ENCODE peak calls at places on chromosomes 5 and 9, in nine cellular contexts. V is B cell, D is tibial artery, X is cardiac muscle cell, S is neural crest cell, A is Peyer's patch, C is omental fat pad, L is uterus, F is foreskin fibroblast. G is an unnamed sample.

GRCh38 chr9:114084282-114085073 is 6.4 kb upstream of the AMBP start:
- DNase-seq in F (no peak), C (no peak), L (no peak), A (no peak), X (no peak), V (no peak), D (no peak), S (no peak), G (no peak)

GRCh38 chr5:132079081-132079480 is 5.5 kb downstream of the CSF2 start:
- DNase-seq in S (no peak), F (no peak), V (no peak), D (no peak), C (no peak), X (no peak), A (no peak), L (no peak), G (no peak)

GRCh38 chr9:96169901-96170300 is 132.1 kb downstream of the HSD17B3 start:
- DNase-seq in C (no peak), V (no peak), A (no peak), X (no peak), F (no peak), D (no peak), L (no peak), S (no peak), G (no peak)

GRCh38 chr9:136345281-136346156 is 18.0 kb downstream of the DNLZ start:
- DNase-seq in L (no peak), F (peak; percentile 75), C (no peak), V (no peak), X (peak; percentile 73), D (peak; percentile 89), A (peak; percentile 56), S (peak; percentile 67), G (no peak)

GRCh38 chr5:171419663-171420428 is 399 bp downstream of the FGF18 start:
- DNase-seq in A (peak; percentile 61), D (peak; percentile 67), L (no peak), F (peak; percentile 22), V (peak; percentile 77), X (peak; percentile 69), C (no peak), S (peak; percentile 40), G (no peak)

GRCh38 chr5:52356311-52356918 is 431.3 kb upstream of the ITGA1 start:
- DNase-seq in L (no peak), X (peak; percentile 26), D (no peak), A (no peak), F (no peak), V (no peak), S (no peak), C (no peak), G (peak; percentile 3)

GRCh38 chr9:135186248-135187164 is 99.0 kb downstream of the OLFM1 start:
- DNase-seq in S (no peak), D (no peak), X (peak; percentile 55), F (no peak), L (no peak), C (no peak), A (no peak), V (no peak), G (no peak)

GRCh38 chr9:129482521-129483466 is 138.1 kb downstream of the C9orf50 start:
- DNase-seq in L (peak; percentile 96), D (peak; percentile 96), X (peak; percentile 91), A (peak; percentile 86), S (peak; percentile 40), V (peak; percentile 73), C (no peak), F (peak; percentile 94), G (peak; percentile 75)

GRCh38 chr5:142403583-142403982 is 78.8 kb upstream of the SPRY4 start:
- DNase-seq in C (no peak), F (no peak), D (no peak), X (no peak), V (no peak), A (no peak), S (no peak), L (no peak), G (no peak)

GRCh38 chr9:127777368-127777960 is 1.0 kb downstream of the SH2D3C start:
- DNase-seq in V (no peak), C (no peak), X (no peak), D (no peak), F (no peak), L (no peak), A (no peak), S (no peak), G (no peak)

GRCh38 chr5:116265506-116265905 is 180.7 kb downstream of the COMMD10 start:
- DNase-seq in X (no peak), S (no peak), A (no peak), L (no peak), V (no peak), D (no peak), C (no peak), F (no peak), G (no peak)

GRCh38 chr5:36875051-36875788 is 1.3 kb upstream of the NIPBL start:
- DNase-seq in S (peak; percentile 43), X (peak; percentile 54), V (peak; percentile 20), D (peak; percentile 72), L (peak; percentile 46), F (peak; percentile 29), A (peak; percentile 76), C (no peak), G (no peak)

GRCh38 chr5:132182366-132183040 is 45.1 kb downstream of the P4HA2 start:
- DNase-seq in A (no peak), S (no peak), C (no peak), V (no peak), L (no peak), F (no peak), D (no peak), X (no peak), G (no peak)

GRCh38 chr9:129285382-129285781 is 107.3 kb upstream of the IER5L start:
- DNase-seq in C (peak; percentile 3), X (no peak), S (no peak), L (no peak), V (no peak), F (no peak), D (peak; percentile 53), A (peak; percentile 10), G (no peak)

GRCh38 chr5:2261002-2261703 is 378.4 kb upstream of the IRX4 start:
- DNase-seq in X (no peak), C (no peak), A (no peak), F (no peak), V (no peak), D (no peak), L (no peak), S (no peak), G (no peak)

GRCh38 chr9:123150708-123151503 is 117.4 kb downstream of the GPR21 start:
- DNase-seq in F (no peak), L (no peak), D (no peak), V (no peak), X (no peak), S (no peak), C (no peak), A (no peak), G (no peak)

GRCh38 chr5:38871790-38872551 is 26.2 kb downstream of the OSMR start:
- DNase-seq in S (no peak), D (no peak), L (peak; percentile 50), A (no peak), X (no peak), V (no peak), C (no peak), F (peak; percentile 97), G (peak; percentile 67)

DNA sequence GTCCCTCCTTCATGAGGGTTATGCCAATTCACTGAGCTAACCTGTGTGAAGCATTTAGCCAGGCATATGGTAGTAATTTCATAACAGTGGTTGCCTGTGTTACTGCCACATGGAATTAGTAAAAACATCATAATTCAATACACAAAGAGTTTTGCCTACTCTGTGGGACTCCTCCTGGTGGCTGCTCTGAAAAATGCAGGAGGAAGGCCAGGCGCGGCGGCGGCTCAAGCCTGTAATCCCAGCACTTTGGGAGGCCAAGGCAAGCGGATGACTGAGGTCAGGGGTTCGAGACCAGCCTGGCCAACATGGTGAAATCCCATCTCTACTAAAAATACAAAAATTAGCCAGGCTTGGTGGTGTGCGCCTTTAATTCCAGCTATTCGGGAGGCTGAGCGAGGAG is 547.3 kb downstream of the CDK5RAP2 start:
- DNase-seq in D (no peak), F (no peak), V (no peak), L (no peak), A (no peak), S (no peak), C (no peak), X (no peak), G (no peak)
- TF ChIP-seq CTCF in D (no peak), F (no peak), V (no peak), L (no peak), A (no peak), S (peak; percentile 45), C (no peak), X (no peak), G (no peak)

DNA sequence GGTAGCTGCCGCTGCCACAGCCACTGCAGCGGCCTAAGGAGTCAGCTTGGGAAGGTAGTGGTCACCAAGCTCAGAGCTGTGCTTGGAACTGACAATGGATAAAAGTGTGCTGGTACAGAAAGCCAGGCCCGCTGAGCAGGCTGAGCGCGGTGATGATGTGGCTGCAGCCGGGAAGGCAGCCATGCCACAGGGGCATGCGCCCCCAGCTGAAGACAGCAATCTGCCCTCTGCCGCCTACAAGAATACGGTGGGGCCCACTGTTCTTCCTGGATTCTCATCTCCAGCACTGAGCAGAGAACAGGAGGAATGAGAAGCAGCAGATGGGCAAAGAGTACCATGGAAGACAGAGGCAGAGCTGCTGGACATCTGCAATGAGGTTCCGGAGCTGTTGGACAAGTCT is 22.6 kb upstream of the ANKRD18A start:
- DNase-seq in A (no peak), V (no peak), D (no peak), L (no peak), S (no peak), C (no peak), F (no peak), X (no peak), G (no peak)
- TF ChIP-seq CTCF in A (no peak), V (no peak), D (no peak), L (no peak), S (no peak), C (no peak), F (no peak), X (no peak), G (no peak)

GRCh38 chr5:103258957-103259704 is 568 bp downstream of the MACIR start:
- DNase-seq in A (peak; percentile 75), C (peak; percentile 37), V (peak; percentile 75), L (peak; percentile 30), F (peak; percentile 33), S (peak; percentile 32), D (peak; percentile 74), X (peak; percentile 70), G (no peak)
- TF ChIP-seq CTCF in A (no peak), C (no peak), V (no peak), L (no peak), F (no peak), S (no peak), D (no peak), X (no peak), G (no peak)

DNA sequence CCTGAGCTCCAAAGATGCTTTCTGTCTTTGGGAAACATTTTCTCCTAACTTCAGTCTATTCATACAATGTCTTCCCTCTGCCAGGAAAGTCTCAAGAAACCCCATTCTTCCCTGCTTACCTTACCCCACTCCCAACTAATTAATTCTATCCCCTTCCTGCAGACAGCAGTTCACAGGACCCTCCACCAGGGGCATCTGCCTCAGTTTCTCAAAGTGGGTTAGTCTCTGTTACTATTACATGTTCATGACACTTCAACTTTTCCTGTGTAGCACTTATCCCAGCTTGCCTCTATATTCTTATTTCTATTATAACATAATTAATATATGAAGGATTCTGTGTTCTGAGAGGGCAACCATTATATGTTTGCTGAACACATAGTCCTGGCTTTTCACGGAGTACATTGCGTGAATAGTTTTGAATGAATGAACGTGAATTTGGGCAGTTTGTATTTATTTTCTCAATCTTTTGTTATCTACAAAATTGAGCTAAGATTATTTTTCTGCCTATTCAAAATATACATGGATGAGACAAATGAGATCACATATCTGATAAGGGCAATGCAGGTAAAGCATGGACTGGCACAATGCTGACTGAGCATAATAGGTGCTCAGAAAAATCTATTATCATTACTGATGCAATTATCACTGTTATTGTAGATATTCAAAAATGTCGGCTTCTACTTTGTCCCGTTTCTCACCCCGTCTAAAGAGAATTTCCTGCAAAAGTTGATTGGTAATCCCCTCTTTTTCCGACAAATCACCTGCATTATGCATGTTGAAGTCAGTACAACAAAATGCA is 341.1 kb downstream of the BRINP1 start:
- DNase-seq in X (no peak), V (no peak), D (no peak), C (no peak), F (no peak), L (no peak), A (no peak), S (no peak), G (no peak)
- TF ChIP-seq CTCF in X (no peak), V (no peak), D (peak; percentile 23), C (no peak), F (no peak), L (no peak), A (no peak), S (no peak), G (no peak)